ENCODE peak calls at places on chromosomes 5 and 9, in seven cellular contexts. One of them, this sample, is unnamed.

GRCh38 chr9:28363180-28363579 is 789.9 kb upstream of the C9orf72 start:
- DNase-seq in CD8-positive, alpha-beta T cell: no peak
- DNase-seq in HCT116: no peak
- DNase-seq in K562: no peak
- DNase-seq in neural progenitor cell: no peak
- DNase-seq in tibial artery: no peak
- DNase-seq in HepG2: no peak
- DNase-seq in this sample: no peak

GRCh38 chr9:87280421-87280820 is 217.2 kb upstream of the DAPK1 start:
- DNase-seq in HCT116: no peak
- DNase-seq in K562: no peak
- DNase-seq in CD8-positive, alpha-beta T cell: no peak
- DNase-seq in tibial artery: no peak
- DNase-seq in neural progenitor cell: no peak
- DNase-seq in HepG2: no peak
- DNase-seq in this sample: no peak

GRCh38 chr9:77131411-77131810 is 45.9 kb upstream of the VPS13A start:
- DNase-seq in K562: no peak
- DNase-seq in CD8-positive, alpha-beta T cell: no peak
- DNase-seq in HCT116: no peak
- DNase-seq in tibial artery: no peak
- DNase-seq in neural progenitor cell: no peak
- DNase-seq in HepG2: no peak
- DNase-seq in this sample: no peak

GRCh38 chr9:136438548-136438908 is 1.1 kb downstream of the INPP5E start:
- DNase-seq in neural progenitor cell: peak; percentile 57
- DNase-seq in K562: peak; percentile 25
- DNase-seq in tibial artery: no peak
- DNase-seq in HCT116: no peak
- DNase-seq in CD8-positive, alpha-beta T cell: no peak
- DNase-seq in HepG2: no peak
- DNase-seq in this sample: peak; percentile 13

GRCh38 chr9:5586391-5586802 is 42.5 kb upstream of the RIC1 start:
- DNase-seq in HepG2: no peak
- DNase-seq in HCT116: no peak
- DNase-seq in CD8-positive, alpha-beta T cell: no peak
- DNase-seq in tibial artery: no peak
- DNase-seq in K562: no peak
- DNase-seq in neural progenitor cell: no peak
- DNase-seq in this sample: no peak

GRCh38 chr5:125023673-125024072 is 277.2 kb upstream of the ZNF608 start:
- DNase-seq in tibial artery: no peak
- DNase-seq in K562: no peak
- DNase-seq in HepG2: no peak
- DNase-seq in HCT116: no peak
- DNase-seq in neural progenitor cell: no peak
- DNase-seq in CD8-positive, alpha-beta T cell: no peak
- DNase-seq in this sample: no peak

GRCh38 chr9:128383007-128383753 is 12.0 kb downstream of the URM1 start:
- DNase-seq in K562: no peak
- DNase-seq in HCT116: no peak
- DNase-seq in tibial artery: no peak
- DNase-seq in CD8-positive, alpha-beta T cell: no peak
- DNase-seq in HepG2: no peak
- DNase-seq in neural progenitor cell: peak; percentile 89
- DNase-seq in this sample: no peak

GRCh38 chr5:131193106-131193505 is 22.4 kb downstream of the LYRM7 start:
- DNase-seq in HCT116: no peak
- DNase-seq in neural progenitor cell: no peak
- DNase-seq in tibial artery: no peak
- DNase-seq in HepG2: no peak
- DNase-seq in K562: no peak
- DNase-seq in CD8-positive, alpha-beta T cell: no peak
- DNase-seq in this sample: no peak

GRCh38 chr5:2415678-2416077 is 335.8 kb downstream of the IRX2 start:
- DNase-seq in HepG2: no peak
- DNase-seq in HCT116: no peak
- DNase-seq in CD8-positive, alpha-beta T cell: no peak
- DNase-seq in neural progenitor cell: peak; percentile 16
- DNase-seq in tibial artery: no peak
- DNase-seq in K562: peak; percentile 42
- DNase-seq in this sample: no peak

DNA sequence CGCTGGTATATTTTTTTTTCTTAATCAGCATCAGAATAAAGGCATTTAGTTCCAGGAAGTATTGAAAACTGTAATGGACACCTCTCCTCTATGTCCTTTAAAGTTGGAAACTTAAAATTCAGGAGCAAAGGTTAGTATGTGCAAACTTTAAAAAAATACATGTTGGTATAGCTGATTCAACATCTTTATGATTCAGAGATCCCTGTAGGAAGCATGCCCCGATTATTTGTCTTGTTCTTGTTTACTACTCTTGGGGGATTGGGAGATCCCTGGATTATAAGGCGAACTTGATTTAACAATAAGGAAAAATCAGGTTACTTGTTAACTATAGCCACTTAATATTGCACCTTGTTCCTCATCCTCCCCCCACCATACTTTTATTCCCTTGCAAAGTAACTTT is 1.7 kb downstream of the F2RL1 start:
- DNase-seq in HepG2: peak; percentile 26
- DNase-seq in neural progenitor cell: no peak
- DNase-seq in K562: no peak
- DNase-seq in tibial artery: no peak
- DNase-seq in HCT116: no peak
- DNase-seq in CD8-positive, alpha-beta T cell: no peak
- DNase-seq in this sample: peak; percentile 53
- H3K4me1 ChIP-seq in HepG2: peaks cover 37% of the 10 kb centered on the region
- H3K4me1 ChIP-seq in neural progenitor cell: peaks cover 9% of the 10 kb centered on the region
- H3K4me1 ChIP-seq in K562: peaks cover 15% of the 10 kb centered on the region
- H3K4me1 ChIP-seq in tibial artery: no peaks in the 10 kb centered on the region
- H3K4me1 ChIP-seq in HCT116: peaks cover 51% of the 10 kb centered on the region
- H3K4me1 ChIP-seq in CD8-positive, alpha-beta T cell: peaks cover 4% of the 10 kb centered on the region
- H3K4me1 ChIP-seq in this sample: peaks cover 2% of the 10 kb centered on the region

DNA sequence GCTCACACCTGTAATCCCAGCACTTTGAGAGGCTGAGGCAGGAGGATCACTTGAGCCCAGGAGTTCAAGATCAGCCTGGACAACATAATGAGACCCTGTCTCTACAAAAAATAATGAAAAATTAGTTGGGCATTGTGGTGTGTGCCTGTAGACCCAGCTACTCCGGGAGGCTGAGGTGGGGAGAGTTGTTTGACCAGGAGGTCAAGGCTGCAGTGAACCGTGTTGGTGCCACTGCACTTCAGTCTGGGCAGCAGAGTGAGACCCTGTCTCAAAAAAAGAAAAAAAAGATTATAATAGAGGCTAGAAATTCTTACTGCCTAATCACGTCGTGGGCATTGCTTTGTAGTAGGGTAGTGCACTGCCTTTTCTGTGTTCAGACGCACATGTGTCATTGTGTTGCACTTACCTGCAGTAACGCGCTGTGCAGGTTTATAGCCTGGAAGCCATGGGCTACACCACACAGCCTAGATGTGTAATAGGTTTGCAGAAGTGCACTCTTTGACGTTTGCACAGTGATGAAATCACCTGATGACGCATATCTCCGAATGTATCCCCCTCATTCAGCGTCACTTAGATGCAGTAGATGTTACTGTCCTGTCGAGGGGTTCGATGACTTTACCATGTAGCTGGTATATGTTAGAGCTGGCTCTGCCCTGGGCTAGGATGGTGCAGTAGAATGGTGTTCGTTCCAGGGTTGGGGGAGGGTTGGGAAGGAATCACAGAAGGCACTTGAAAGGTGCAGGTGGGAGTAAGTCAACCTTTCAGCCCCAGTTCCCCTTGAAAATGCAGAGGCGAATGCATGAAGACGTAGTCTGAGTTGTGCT is 13.0 kb downstream of the EHMT1 start:
- DNase-seq in HCT116: no peak
- DNase-seq in CD8-positive, alpha-beta T cell: no peak
- DNase-seq in K562: no peak
- DNase-seq in neural progenitor cell: no peak
- DNase-seq in tibial artery: no peak
- DNase-seq in HepG2: no peak
- DNase-seq in this sample: no peak
- H3K4me1 ChIP-seq in HCT116: no peaks in the 10 kb centered on the region
- H3K4me1 ChIP-seq in CD8-positive, alpha-beta T cell: peaks cover 52% of the 10 kb centered on the region
- H3K4me1 ChIP-seq in K562: peaks cover 11% of the 10 kb centered on the region
- H3K4me1 ChIP-seq in neural progenitor cell: no peaks in the 10 kb centered on the region
- H3K4me1 ChIP-seq in tibial artery: no peaks in the 10 kb centered on the region
- H3K4me1 ChIP-seq in HepG2: peaks cover 35% of the 10 kb centered on the region
- H3K4me1 ChIP-seq in this sample: peaks cover 6% of the 10 kb centered on the region

GRCh38 chr5:149438281-149438680 is 59.2 kb upstream of the IL17B start:
- DNase-seq in HepG2: no peak
- DNase-seq in HCT116: no peak
- DNase-seq in neural progenitor cell: no peak
- DNase-seq in tibial artery: no peak
- DNase-seq in CD8-positive, alpha-beta T cell: no peak
- DNase-seq in K562: no peak
- DNase-seq in this sample: no peak
- H3K4me1 ChIP-seq in HepG2: peaks cover 65% of the 10 kb centered on the region
- H3K4me1 ChIP-seq in HCT116: peaks cover 29% of the 10 kb centered on the region
- H3K4me1 ChIP-seq in neural progenitor cell: peaks cover 8% of the 10 kb centered on the region
- H3K4me1 ChIP-seq in tibial artery: peaks cover 4% of the 10 kb centered on the region
- H3K4me1 ChIP-seq in CD8-positive, alpha-beta T cell: no peaks in the 10 kb centered on the region
- H3K4me1 ChIP-seq in K562: peaks cover 23% of the 10 kb centered on the region
- H3K4me1 ChIP-seq in this sample: no peaks in the 10 kb centered on the region

DNA sequence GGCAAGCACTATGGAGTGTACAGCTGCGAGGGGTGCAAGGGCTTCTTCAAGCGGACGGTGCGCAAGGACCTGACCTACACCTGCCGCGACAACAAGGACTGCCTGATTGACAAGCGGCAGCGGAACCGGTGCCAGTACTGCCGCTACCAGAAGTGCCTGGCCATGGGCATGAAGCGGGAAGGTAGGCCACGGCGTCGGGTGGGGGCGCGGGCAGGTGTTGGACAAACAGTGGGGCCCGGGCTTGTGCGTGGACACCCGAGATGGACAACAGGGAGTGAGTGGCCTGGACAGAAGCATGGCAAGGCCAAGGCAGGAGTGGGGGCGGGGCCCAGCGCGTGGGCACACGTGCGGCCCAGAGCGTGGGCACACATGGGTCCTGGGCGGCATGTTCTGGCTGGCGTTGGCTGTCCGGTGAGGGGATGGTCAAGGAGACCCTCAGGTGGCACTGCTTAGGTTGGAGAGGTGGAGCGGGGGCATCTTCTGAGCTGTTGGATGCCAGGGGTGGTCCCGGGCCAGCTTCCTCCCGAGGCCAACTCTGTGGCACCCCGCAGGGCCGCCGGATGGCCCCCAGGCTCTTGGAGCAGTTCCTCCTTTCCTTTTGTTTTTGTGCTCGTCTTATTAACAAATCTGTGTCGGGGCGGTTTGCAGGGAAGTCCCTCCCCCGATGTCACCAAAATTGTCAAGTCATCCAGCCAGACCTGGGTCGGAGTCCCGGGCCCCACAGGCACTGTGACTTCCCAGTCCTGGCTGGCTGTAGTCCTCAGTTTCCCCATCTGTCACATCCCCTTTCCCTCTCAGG is 82.9 kb downstream of the RXRA start:
- DNase-seq in HepG2: no peak
- DNase-seq in neural progenitor cell: no peak
- DNase-seq in tibial artery: no peak
- DNase-seq in CD8-positive, alpha-beta T cell: no peak
- DNase-seq in K562: peak; percentile 51
- DNase-seq in HCT116: no peak
- DNase-seq in this sample: no peak
- H3K4me1 ChIP-seq in HepG2: no peaks in the 10 kb centered on the region
- H3K4me1 ChIP-seq in neural progenitor cell: peaks cover 8% of the 10 kb centered on the region
- H3K4me1 ChIP-seq in tibial artery: peaks cover 31% of the 10 kb centered on the region
- H3K4me1 ChIP-seq in CD8-positive, alpha-beta T cell: peaks cover 50% of the 10 kb centered on the region
- H3K4me1 ChIP-seq in K562: peaks cover 95% of the 10 kb centered on the region
- H3K4me1 ChIP-seq in HCT116: peaks cover 38% of the 10 kb centered on the region
- H3K4me1 ChIP-seq in this sample: peaks cover 10% of the 10 kb centered on the region

GRCh38 chr9:126470251-126470993 is 143.3 kb upstream of the LMX1B start:
- DNase-seq in HepG2: no peak
- DNase-seq in K562: no peak
- DNase-seq in neural progenitor cell: no peak
- DNase-seq in HCT116: no peak
- DNase-seq in tibial artery: no peak
- DNase-seq in CD8-positive, alpha-beta T cell: no peak
- DNase-seq in this sample: no peak

GRCh38 chr9:126471084-126471611 is 142.6 kb upstream of the LMX1B start:
- DNase-seq in HCT116: no peak
- DNase-seq in CD8-positive, alpha-beta T cell: peak; percentile 78
- DNase-seq in tibial artery: peak; percentile 84
- DNase-seq in HepG2: no peak
- DNase-seq in neural progenitor cell: no peak
- DNase-seq in K562: no peak
- DNase-seq in this sample: peak; percentile 62

GRCh38 chr9:126465977-126466376 is 139.3 kb downstream of the MVB12B start:
- DNase-seq in CD8-positive, alpha-beta T cell: no peak
- DNase-seq in K562: no peak
- DNase-seq in tibial artery: no peak
- DNase-seq in HepG2: no peak
- DNase-seq in HCT116: no peak
- DNase-seq in neural progenitor cell: no peak
- DNase-seq in this sample: no peak

GRCh38 chr9:126464694-126465441 is 138.2 kb downstream of the MVB12B start:
- DNase-seq in HepG2: no peak
- DNase-seq in K562: no peak
- DNase-seq in HCT116: no peak
- DNase-seq in tibial artery: no peak
- DNase-seq in neural progenitor cell: no peak
- DNase-seq in CD8-positive, alpha-beta T cell: no peak
- DNase-seq in this sample: no peak

DNA sequence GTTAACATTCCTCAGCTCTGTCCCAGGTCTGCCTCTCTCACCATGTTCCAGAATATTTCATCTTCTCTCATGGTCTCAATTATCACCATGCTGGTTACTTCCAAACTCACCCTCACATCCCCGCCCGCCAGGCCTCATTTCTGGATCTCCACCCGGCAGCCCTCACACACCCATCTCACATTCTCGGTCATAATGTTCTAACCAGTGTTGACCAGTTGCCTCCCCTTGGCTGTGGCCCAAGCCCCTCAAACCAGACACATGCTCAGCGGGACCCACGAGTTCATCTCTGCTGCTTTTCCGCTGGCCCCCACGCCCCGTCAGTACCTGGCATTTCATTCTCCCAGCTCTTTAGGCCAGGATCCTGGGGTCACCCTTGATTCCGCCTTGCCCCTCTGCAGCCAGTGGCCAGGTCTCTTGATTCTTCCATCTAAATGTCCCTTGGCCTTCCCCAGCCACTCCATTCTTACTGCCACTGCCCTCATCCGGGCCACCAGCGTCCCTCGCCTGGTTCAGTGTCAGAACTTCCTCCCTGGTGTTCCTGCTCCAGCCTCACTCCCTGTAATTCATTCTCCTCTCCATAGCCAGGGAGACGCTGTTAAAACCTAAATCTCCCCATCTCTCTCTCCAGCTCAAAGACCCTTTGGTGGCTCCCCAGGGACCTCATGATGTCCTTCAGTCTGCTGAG is 141.7 kb downstream of the MVB12B start:
- DNase-seq in CD8-positive, alpha-beta T cell: no peak
- DNase-seq in HepG2: no peak
- DNase-seq in tibial artery: no peak
- DNase-seq in HCT116: no peak
- DNase-seq in K562: no peak
- DNase-seq in neural progenitor cell: no peak
- DNase-seq in this sample: no peak
- H3K4me1 ChIP-seq in CD8-positive, alpha-beta T cell: peaks cover 51% of the 10 kb centered on the region
- H3K4me1 ChIP-seq in HepG2: no peaks in the 10 kb centered on the region
- H3K4me1 ChIP-seq in tibial artery: no peaks in the 10 kb centered on the region
- H3K4me1 ChIP-seq in HCT116: no peaks in the 10 kb centered on the region
- H3K4me1 ChIP-seq in K562: no peaks in the 10 kb centered on the region
- H3K4me1 ChIP-seq in neural progenitor cell: peaks cover 36% of the 10 kb centered on the region
- H3K4me1 ChIP-seq in this sample: no peaks in the 10 kb centered on the region

This sample was measured in small intestine.